ENCODE peak calls at places on chromosomes 2 and 18, in seven cellular contexts. G is ascending aorta; O is tibial artery; S is H9; D is activated CD4-positive, alpha-beta T cell treated with anti-CD3 and anti-CD28 coated beads for 36 hours; B is substantia nigra; V is stimulated activated CD8-positive, alpha-beta memory T cell treated with anti-CD3 and anti-CD28 coated beads, Interleukin-15, amount 100 ng/mL, for 24 hours. M is an unnamed sample.

GRCh38 chr2:23661276-23662050 is 265.5 kb downstream of the ATAD2B start:
- DNase-seq in G (no peak), O (no peak), S (no peak), D (no peak), B (no peak), V (no peak), M (no peak)

GRCh38 chr18:13647761-13648160 is 78.6 kb downstream of the FAM210A start:
- DNase-seq in G (no peak), O (no peak), S (no peak), D (no peak), B (no peak), V (no peak), M (no peak)

GRCh38 chr2:165667375-165667774 is 126.7 kb downstream of the GALNT3 start:
- DNase-seq in G (no peak), O (no peak), S (no peak), D (no peak), B (no peak), V (no peak), M (no peak)

GRCh38 chr2:71756280-71756906 is 303.0 kb downstream of the DYSF start:
- DNase-seq in G (no peak), O (no peak), S (no peak), D (no peak), B (no peak), V (no peak), M (no peak)

GRCh38 chr2:112754562-112754961 is 9.8 kb downstream of the CKAP2L start:
- DNase-seq in G (no peak), O (no peak), S (no peak), D (no peak), B (no peak), V (no peak), M (no peak)

GRCh38 chr2:4391013-4391412 is 687.6 kb downstream of the DCDC2C start:
- DNase-seq in G (no peak), O (no peak), S (peak), D (no peak), B (no peak), V (no peak), M (no peak)

GRCh38 chr18:45408218-45408617 is 207.1 kb upstream of the SLC14A2 start:
- DNase-seq in G (no peak), O (no peak), S (no peak), D (no peak), B (no peak), V (no peak), M (no peak)

GRCh38 chr2:240896871-240897692 is 1.1 kb upstream of the MAB21L4 start:
- DNase-seq in G (no peak), O (no peak), S (no peak), D (no peak), B (no peak), V (no peak), M (no peak)

GRCh38 chr2:236505071-236505470 is 64.6 kb upstream of the ACKR3 start:
- DNase-seq in G (no peak), O (no peak), S (no peak), D (no peak), B (no peak), V (no peak), M (no peak)

GRCh38 chr18:8717011-8717770 is 11.8 kb downstream of the MTCL1 start:
- DNase-seq in G (no peak), O (no peak), S (peak), D (no peak), B (no peak), V (no peak), M (no peak)

GRCh38 chr2:190533175-190533967 is 1.2 kb downstream of the NEMP2 start:
- DNase-seq in G (no peak), O (no peak), S (no peak), D (no peak), B (no peak), V (no peak), M (no peak)

GRCh38 chr2:120177011-120177621 is 46.1 kb downstream of the TMEM185B start:
- DNase-seq in G (peak), O (no peak), S (peak), D (peak), B (no peak), V (peak), M (no peak)

GRCh38 chr18:58490238-58490637 is 138.7 kb downstream of the ALPK2 start:
- DNase-seq in G (no peak), O (no peak), S (no peak), D (no peak), B (no peak), V (no peak), M (no peak)

GRCh38 chr2:120758181-120759048 is 22.7 kb downstream of the GLI2 start:
- DNase-seq in G (no peak), O (peak), S (peak), D (peak), B (no peak), V (no peak), M (peak)

GRCh38 chr2:40242315-40242714 is 209.6 kb downstream of the SLC8A1 start:
- DNase-seq in G (no peak), O (no peak), S (no peak), D (no peak), B (no peak), V (no peak), M (no peak)

GRCh38 chr18:49880656-49881055 is 67.3 kb upstream of the ACAA2 start:
- DNase-seq in G (no peak), O (no peak), S (no peak), D (no peak), B (no peak), V (no peak), M (no peak)

GRCh38 chr2:239476029-239476756 is 75.4 kb upstream of the HDAC4 start:
- DNase-seq in G (no peak), O (peak), S (no peak), D (no peak), B (no peak), V (no peak), M (no peak)

GRCh38 chr2:61620244-61621159 is 82.3 kb upstream of the XPO1 start:
- DNase-seq in G (no peak), O (peak), S (no peak), D (peak), B (no peak), V (no peak), M (no peak)

GRCh38 chr18:48951448-48952286 is 902 bp upstream of the SMAD7 start:
- DNase-seq in G (no peak), O (peak), S (peak), D (peak), B (peak), V (peak), M (peak)

GRCh38 chr18:48548921-48549320 is 10.1 kb downstream of the CTIF start:
- DNase-seq in G (no peak), O (peak), S (no peak), D (no peak), B (no peak), V (no peak), M (no peak)

GRCh38 chr18:3248670-3249359 is 1.2 kb downstream of the MYL12A start:
- DNase-seq in G (no peak), O (no peak), S (no peak), D (peak), B (no peak), V (no peak), M (no peak)

GRCh38 chr2:152549428-152549827 is 167.8 kb downstream of the PRPF40A start:
- DNase-seq in G (no peak), O (no peak), S (no peak), D (no peak), B (no peak), V (no peak), M (no peak)

GRCh38 chr2:71617266-71617665 is 163.9 kb downstream of the DYSF start:
- DNase-seq in G (no peak), O (peak), S (no peak), D (no peak), B (no peak), V (no peak), M (no peak)

GRCh38 chr2:240425236-240425615 is 10.2 kb upstream of the GPC1 start:
- DNase-seq in G (no peak), O (no peak), S (no peak), D (peak), B (no peak), V (no peak), M (no peak)

GRCh38 chr2:178692845-178693244 is 114.4 kb downstream of the TTN start:
- DNase-seq in G (no peak), O (no peak), S (no peak), D (no peak), B (no peak), V (no peak), M (no peak)

GRCh38 chr2:43884674-43885073 is 45.9 kb downstream of the ABCG8 start:
- DNase-seq in G (no peak), O (no peak), S (no peak), D (no peak), B (no peak), V (no peak), M (no peak)

GRCh38 chr2:11869423-11869991 is 123.1 kb downstream of the LPIN1 start:
- DNase-seq in G (no peak), O (no peak), S (no peak), D (no peak), B (no peak), V (no peak), M (no peak)

GRCh38 chr2:130814931-130815680 is 21.6 kb upstream of the ARHGEF4 start:
- DNase-seq in G (no peak), O (peak), S (no peak), D (no peak), B (no peak), V (no peak), M (no peak)

GRCh38 chr2:230305416-230306275 is 21.3 kb upstream of the SP140L start:
- DNase-seq in G (no peak), O (no peak), S (no peak), D (no peak), B (no peak), V (no peak), M (no peak)

GRCh38 chr18:31679806-31680793 is 4.3 kb downstream of the B4GALT6 start:
- DNase-seq in G (no peak), O (no peak), S (no peak), D (no peak), B (no peak), V (no peak), M (no peak)

GRCh38 chr2:38537937-38538525 is 64.7 kb downstream of the HNRNPLL start:
- DNase-seq in G (no peak), O (no peak), S (no peak), D (no peak), B (no peak), V (no peak), M (no peak)

GRCh38 chr2:20050712-20051517 is 513 bp downstream of the LAPTM4A start:
- DNase-seq in G (no peak), O (peak), S (peak), D (peak), B (peak), V (no peak), M (peak)

GRCh38 chr2:25664531-25665307 is 8.7 kb downstream of the DTNB start:
- DNase-seq in G (no peak), O (peak), S (peak), D (peak), B (peak), V (no peak), M (peak)

GRCh38 chr2:112812318-112813042 is 24.1 kb downstream of the IL1B start:
- DNase-seq in G (no peak), O (no peak), S (no peak), D (no peak), B (no peak), V (no peak), M (no peak)

GRCh38 chr2:241788135-241788534 is 11.5 kb downstream of the GAL3ST2 start:
- DNase-seq in G (no peak), O (no peak), S (no peak), D (no peak), B (no peak), V (no peak), M (no peak)

GRCh38 chr2:14628906-14629305 is 3.6 kb upstream of the LRATD1 start:
- DNase-seq in G (no peak), O (no peak), S (no peak), D (no peak), B (no peak), V (no peak), M (no peak)

GRCh38 chr2:38409136-38409903 is 32.2 kb upstream of the ATL2 start:
- DNase-seq in G (no peak), O (no peak), S (no peak), D (no peak), B (no peak), V (no peak), M (peak)

GRCh38 chr2:175880-176800 is 87.7 kb downstream of the SH3YL1 start:
- DNase-seq in G (no peak), O (no peak), S (no peak), D (peak), B (no peak), V (no peak), M (peak)